ENCODE peak calls at places on chromosome 18, in four cellular contexts. One of them, this sample, is unnamed.

GRCh38 chr18:32771169-32771751 is 1.6 kb downstream of the KLHL14 start:
- DNase-seq in astrocyte: no peak
- DNase-seq in HEK293T: peak; percentile 82
- DNase-seq in heart left ventricle: no peak
- DNase-seq in this sample: no peak

GRCh38 chr18:80244956-80245730 is 2.2 kb downstream of the PARD6G start:
- DNase-seq in astrocyte: no peak
- DNase-seq in HEK293T: no peak
- DNase-seq in heart left ventricle: no peak
- DNase-seq in this sample: peak; percentile 53

GRCh38 chr18:52200891-52201663 is 138.9 kb upstream of the DCC start:
- DNase-seq in astrocyte: no peak
- DNase-seq in HEK293T: no peak
- DNase-seq in heart left ventricle: no peak
- DNase-seq in this sample: no peak

GRCh38 chr18:58533771-58534170 is 95.1 kb downstream of the ALPK2 start:
- DNase-seq in astrocyte: no peak
- DNase-seq in HEK293T: no peak
- DNase-seq in heart left ventricle: no peak
- DNase-seq in this sample: no peak

GRCh38 chr18:848062-848795 is 36.2 kb upstream of the YES1 start:
- DNase-seq in astrocyte: no peak
- DNase-seq in HEK293T: no peak
- DNase-seq in heart left ventricle: no peak
- DNase-seq in this sample: peak; percentile 68

GRCh38 chr18:5475252-5475651 is 68.5 kb downstream of the EPB41L3 start:
- DNase-seq in astrocyte: no peak
- DNase-seq in HEK293T: no peak
- DNase-seq in heart left ventricle: no peak
- DNase-seq in this sample: no peak

GRCh38 chr18:5197461-5197860 is 404 bp upstream of the AKAIN1 start:
- DNase-seq in astrocyte: no peak
- DNase-seq in HEK293T: no peak
- DNase-seq in heart left ventricle: no peak
- DNase-seq in this sample: no peak

GRCh38 chr18:54280206-54280550 is 10.9 kb downstream of the POLI start:
- DNase-seq in astrocyte: no peak
- DNase-seq in HEK293T: no peak
- DNase-seq in heart left ventricle: no peak
- DNase-seq in this sample: no peak

GRCh38 chr18:48711651-48712486 is 173.0 kb downstream of the CTIF start:
- DNase-seq in astrocyte: no peak
- DNase-seq in HEK293T: peak; percentile 41
- DNase-seq in heart left ventricle: peak; percentile 67
- DNase-seq in this sample: no peak